ENCODE peak calls at places on chromosomes 16 and 17, in four cellular contexts. One of them, this sample, is unnamed.
A peak's percentile ranks its signal among the peaks of the same experiment; 100 is the strongest.

GRCh38 chr16:74578838-74579237 is 28.1 kb downstream of the GLG1 start:
- DNase-seq in T-helper 9 cell: no peak
- DNase-seq in activated T-helper 1 cell treated with anti-CD3 and anti-CD28 coated beads, Interleukin-12 subunit alpha, Interleukin-12 subunit beta, Interleukin-2, Interleukin-4 antibody, amounts not matched to agents 30 ng/mL and 10 ng/mL and 1 ng/mL, durations not matched to agents 14 hours and 24 hours and 36 hours: no peak
- DNase-seq in cardiac muscle cell: no peak
- DNase-seq in this sample: no peak

GRCh38 chr16:2706085-2706484 is 13.9 kb downstream of the PRSS27 start:
- DNase-seq in T-helper 9 cell: no peak
- DNase-seq in activated T-helper 1 cell treated with anti-CD3 and anti-CD28 coated beads, Interleukin-12 subunit alpha, Interleukin-12 subunit beta, Interleukin-2, Interleukin-4 antibody, amounts not matched to agents 30 ng/mL and 10 ng/mL and 1 ng/mL, durations not matched to agents 14 hours and 24 hours and 36 hours: no peak
- DNase-seq in cardiac muscle cell: no peak
- DNase-seq in this sample: no peak

GRCh38 chr16:29702307-29702706 is 23.3 kb downstream of the QPRT start:
- DNase-seq in activated T-helper 1 cell treated with anti-CD3 and anti-CD28 coated beads, Interleukin-12 subunit alpha, Interleukin-12 subunit beta, Interleukin-2, Interleukin-4 antibody, amounts not matched to agents 30 ng/mL and 10 ng/mL and 1 ng/mL, durations not matched to agents 14 hours and 24 hours and 36 hours: no peak
- DNase-seq in cardiac muscle cell: no peak
- DNase-seq in T-helper 9 cell: peak; percentile 10
- DNase-seq in this sample: no peak

GRCh38 chr17:1087381-1088241 is 90.7 kb downstream of the TIMM22 start:
- DNase-seq in cardiac muscle cell: peak; percentile 50
- DNase-seq in activated T-helper 1 cell treated with anti-CD3 and anti-CD28 coated beads, Interleukin-12 subunit alpha, Interleukin-12 subunit beta, Interleukin-2, Interleukin-4 antibody, amounts not matched to agents 30 ng/mL and 10 ng/mL and 1 ng/mL, durations not matched to agents 14 hours and 24 hours and 36 hours: no peak
- DNase-seq in T-helper 9 cell: no peak
- DNase-seq in this sample: no peak

GRCh38 chr16:66335704-66336329 is 30.7 kb upstream of the CDH5 start:
- DNase-seq in cardiac muscle cell: peak; percentile 46
- DNase-seq in T-helper 9 cell: no peak
- DNase-seq in activated T-helper 1 cell treated with anti-CD3 and anti-CD28 coated beads, Interleukin-12 subunit alpha, Interleukin-12 subunit beta, Interleukin-2, Interleukin-4 antibody, amounts not matched to agents 30 ng/mL and 10 ng/mL and 1 ng/mL, durations not matched to agents 14 hours and 24 hours and 36 hours: no peak
- DNase-seq in this sample: peak; percentile 18

GRCh38 chr17:75250009-75250471 is 11.4 kb downstream of the GGA3 start:
- DNase-seq in cardiac muscle cell: no peak
- DNase-seq in activated T-helper 1 cell treated with anti-CD3 and anti-CD28 coated beads, Interleukin-12 subunit alpha, Interleukin-12 subunit beta, Interleukin-2, Interleukin-4 antibody, amounts not matched to agents 30 ng/mL and 10 ng/mL and 1 ng/mL, durations not matched to agents 14 hours and 24 hours and 36 hours: peak; percentile 64
- DNase-seq in T-helper 9 cell: peak; percentile 46
- DNase-seq in this sample: no peak

GRCh38 chr16:89330177-89330856 is 112.8 kb downstream of the ZNF778 start:
- DNase-seq in activated T-helper 1 cell treated with anti-CD3 and anti-CD28 coated beads, Interleukin-12 subunit alpha, Interleukin-12 subunit beta, Interleukin-2, Interleukin-4 antibody, amounts not matched to agents 30 ng/mL and 10 ng/mL and 1 ng/mL, durations not matched to agents 14 hours and 24 hours and 36 hours: no peak
- DNase-seq in T-helper 9 cell: peak; percentile 39
- DNase-seq in cardiac muscle cell: no peak
- DNase-seq in this sample: no peak

GRCh38 chr17:248337-249235 is 67.1 kb upstream of the DOC2B start:
- DNase-seq in cardiac muscle cell: no peak
- DNase-seq in activated T-helper 1 cell treated with anti-CD3 and anti-CD28 coated beads, Interleukin-12 subunit alpha, Interleukin-12 subunit beta, Interleukin-2, Interleukin-4 antibody, amounts not matched to agents 30 ng/mL and 10 ng/mL and 1 ng/mL, durations not matched to agents 14 hours and 24 hours and 36 hours: no peak
- DNase-seq in T-helper 9 cell: no peak
- DNase-seq in this sample: no peak

GRCh38 chr16:71846443-71846842 is 667 bp downstream of the ATXN1L start:
- DNase-seq in T-helper 9 cell: no peak
- DNase-seq in cardiac muscle cell: peak; percentile 30
- DNase-seq in activated T-helper 1 cell treated with anti-CD3 and anti-CD28 coated beads, Interleukin-12 subunit alpha, Interleukin-12 subunit beta, Interleukin-2, Interleukin-4 antibody, amounts not matched to agents 30 ng/mL and 10 ng/mL and 1 ng/mL, durations not matched to agents 14 hours and 24 hours and 36 hours: peak; percentile 4
- DNase-seq in this sample: no peak

GRCh38 chr17:58756246-58757161 is 850 bp downstream of the PPM1E start:
- DNase-seq in activated T-helper 1 cell treated with anti-CD3 and anti-CD28 coated beads, Interleukin-12 subunit alpha, Interleukin-12 subunit beta, Interleukin-2, Interleukin-4 antibody, amounts not matched to agents 30 ng/mL and 10 ng/mL and 1 ng/mL, durations not matched to agents 14 hours and 24 hours and 36 hours: no peak
- DNase-seq in T-helper 9 cell: no peak
- DNase-seq in cardiac muscle cell: peak; percentile 35
- DNase-seq in this sample: no peak

This sample was measured in AG09319.